ENCODE peak calls at places on chromosomes 1 and 21, in four cellular contexts. D, O, A and I are unnamed samples.

GRCh38 chr1:58858344-58858673 is 74.5 kb upstream of the JUN start:
- DNase-seq in D (peak; percentile 13), O (no peak), A (no peak), I (no peak)

GRCh38 chr21:25368531-25368930 is 238.8 kb downstream of the MRPL39 start:
- DNase-seq in D (no peak), O (no peak), A (no peak), I (no peak)

GRCh38 chr1:26190373-26190987 is at the start of gene CATSPER4:
- DNase-seq in D (no peak), O (no peak), A (no peak), I (peak; percentile 79)

GRCh38 chr1:77096496-77097255 is 122.6 kb downstream of the PIGK start:
- DNase-seq in D (no peak), O (no peak), A (no peak), I (no peak)

GRCh38 chr1:176858421-176858916 is 306.0 kb downstream of the ASTN1 start:
- DNase-seq in D (no peak), O (no peak), A (no peak), I (no peak)

GRCh38 chr21:25837545-25838263 is 102.9 kb downstream of the GABPA start:
- DNase-seq in D (no peak), O (no peak), A (no peak), I (no peak)

GRCh38 chr1:221794079-221794670 is 52.3 kb upstream of the DUSP10 start:
- DNase-seq in D (no peak), O (no peak), A (no peak), I (no peak)

GRCh38 chr1:145750444-145750843 is 31.1 kb downstream of the CD160 start:
- DNase-seq in D (no peak), O (no peak), A (no peak), I (no peak)

GRCh38 chr1:208569181-208569580 is 325.0 kb upstream of the PLXNA2 start:
- DNase-seq in D (no peak), O (no peak), A (no peak), I (no peak)

GRCh38 chr1:98277111-98277510 is 356.3 kb upstream of the DPYD start:
- DNase-seq in D (no peak), O (peak; percentile 13), A (no peak), I (no peak)

GRCh38 chr1:242525360-242525722 is 844 bp upstream of the PLD5 start:
- DNase-seq in D (no peak), O (no peak), A (no peak), I (no peak)